ENCODE peak calls at places on chromosomes 1 and 21, in seven cellular contexts. K, O, F, X, A, C and H are unnamed samples.

GRCh38 chr21:42097860-42098259 is 26.7 kb downstream of the UMODL1 start:
- DNase-seq in K (peak), O (no peak), A (no peak), C (no peak), F (peak), X (no peak), H (peak)

GRCh38 chr1:87451229-87451900 is 122.7 kb downstream of the LMO4 start:
- DNase-seq in O (no peak), A (no peak), F (no peak), C (no peak), K (no peak), X (no peak), H (peak)

GRCh38 chr1:5747428-5748285 is 244.6 kb downstream of the NPHP4 start:
- DNase-seq in K (no peak), C (peak), F (no peak), A (no peak), O (no peak), X (no peak), H (no peak)

GRCh38 chr1:62492521-62492920 is 55.7 kb downstream of the USP1 start:
- DNase-seq in K (no peak), F (no peak), A (no peak), C (no peak), O (no peak), X (no peak), H (no peak)

GRCh38 chr1:205284420-205285144 is 37.0 kb downstream of the NUAK2 start:
- DNase-seq in X (peak), C (peak), K (peak), A (peak), F (peak), O (peak), H (peak)

GRCh38 chr1:247487057-247487456 is 29.2 kb upstream of the OR2B11 start:
- DNase-seq in A (no peak), O (no peak), C (no peak), F (no peak), X (no peak), K (peak), H (peak)

GRCh38 chr1:94072840-94073516 is 48.0 kb downstream of the ABCA4 start:
- DNase-seq in X (no peak), A (no peak), F (no peak), C (no peak), O (no peak), K (no peak), H (no peak)

GRCh38 chr1:206455681-206456344 is 14.5 kb upstream of the IKBKE start:
- DNase-seq in O (no peak), C (no peak), X (no peak), A (peak), F (no peak), K (no peak), H (peak)

GRCh38 chr1:221602866-221603265 is 139.0 kb downstream of the DUSP10 start:
- DNase-seq in C (no peak), F (no peak), X (no peak), K (peak), A (no peak), O (no peak), H (no peak)

GRCh38 chr1:61435226-61435625 is 289.7 kb downstream of the TM2D1 start:
- DNase-seq in A (no peak), K (no peak), F (no peak), C (no peak), X (no peak), O (no peak), H (no peak)

GRCh38 chr1:208257326-208257725 is 13.1 kb upstream of the PLXNA2 start:
- DNase-seq in F (no peak), O (no peak), K (no peak), A (no peak), X (no peak), C (no peak), H (no peak)

GRCh38 chr1:16145030-16145987 is 10.6 kb downstream of the EPHA2 start:
- DNase-seq in K (peak), O (no peak), F (peak), A (no peak), C (peak), X (no peak), H (peak)

GRCh38 chr1:119713538-119714456 is 2.1 kb downstream of the PHGDH start:
- DNase-seq in F (no peak), K (no peak), X (no peak), O (no peak), A (no peak), C (no peak), H (peak)

GRCh38 chr1:41672641-41673313 is 188.3 kb upstream of the EDN2 start:
- DNase-seq in X (no peak), C (no peak), K (no peak), F (no peak), O (no peak), A (no peak), H (no peak)

GRCh38 chr1:214991691-214992315 is 90.7 kb upstream of the KCNK2 start:
- DNase-seq in C (no peak), F (no peak), X (no peak), A (no peak), K (no peak), O (no peak), H (no peak)

DNA sequence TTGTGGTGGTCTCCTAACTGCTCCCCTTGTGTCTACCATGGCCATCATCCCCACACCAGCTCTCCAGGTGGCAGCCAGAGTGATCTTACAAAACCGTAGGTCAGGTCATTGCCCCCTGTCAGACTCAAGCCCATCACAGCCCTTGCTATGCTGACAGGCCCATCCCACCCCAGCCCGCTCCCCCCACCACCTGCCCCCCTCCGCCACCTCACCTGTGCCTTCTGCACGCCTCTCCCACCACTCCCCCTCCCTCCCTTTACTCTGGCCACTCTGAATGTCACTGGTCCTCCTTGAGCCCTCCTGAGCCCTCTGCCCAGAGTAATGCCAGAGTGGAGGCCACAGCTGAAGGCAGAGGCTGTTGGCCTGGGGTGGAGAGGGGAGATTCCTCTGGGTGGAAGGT is 28.5 kb downstream of the TEX35 start:
- DNase-seq in F (no peak), C (no peak), O (no peak), K (no peak), A (no peak), X (no peak), H (no peak)
- H3K4me3 ChIP-seq in F (no peak), C (peak), O (peak), K (no peak), A (no peak), X (peak), H (peak)

GRCh38 chr1:236753554-236753953 is 41.5 kb upstream of the MTR start:
- DNase-seq in O (no peak), F (peak), X (no peak), K (peak), C (peak), A (peak), H (peak)
- TF ChIP-seq CTCF in O (no peak), F (peak), X (no peak), K (peak), C (peak), A (peak), H (no peak)

GRCh38 chr1:117037802-117038201 is 22.3 kb upstream of the TTF2 start:
- DNase-seq in F (no peak), A (no peak), C (no peak), O (no peak), X (no peak), K (no peak), H (no peak)
- H3K4me3 ChIP-seq in F (no peak), A (no peak), C (no peak), O (no peak), X (no peak), K (no peak), H (no peak)

GRCh38 chr1:202968895-202969295 is 1.8 kb upstream of the CYB5R1 start:
- DNase-seq in K (peak), C (peak), O (no peak), A (peak), F (peak), X (peak), H (peak)
- TF ChIP-seq CTCF in K (peak), C (peak), O (peak), A (peak), F (peak), X (peak), H (peak)

GRCh38 chr1:26156285-26157038 is 2.4 kb upstream of the FAM110D start:
- DNase-seq in C (no peak), A (peak), O (no peak), F (peak), X (no peak), K (no peak), H (peak)
- H3K4me3 ChIP-seq in C (no peak), A (no peak), O (peak), F (no peak), X (no peak), K (no peak), H (no peak)

DNA sequence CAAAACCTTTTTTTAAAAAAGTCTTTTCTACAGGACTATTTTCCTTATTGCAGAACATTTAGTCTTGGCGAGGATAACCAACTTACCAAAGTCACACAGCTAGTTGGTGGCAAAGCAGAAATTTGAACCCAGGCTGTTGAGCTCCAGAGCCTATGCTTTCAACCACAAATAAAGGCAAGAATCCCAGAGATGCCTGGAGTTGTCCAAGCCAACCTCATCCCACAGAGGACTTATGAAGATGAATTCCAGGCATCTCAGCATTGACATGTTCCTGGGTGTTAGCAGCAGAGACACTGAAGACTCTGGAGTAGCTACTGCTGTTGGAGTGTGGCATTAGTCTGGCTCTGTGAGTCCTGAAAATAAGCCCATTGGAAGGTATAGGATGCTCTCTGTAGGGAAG is 287.6 kb upstream of the C1orf105 start:
- DNase-seq in C (no peak), O (no peak), F (no peak), X (no peak), K (no peak), A (no peak), H (no peak)
- TF ChIP-seq CTCF in C (no peak), O (no peak), F (no peak), X (no peak), K (no peak), A (no peak), H (no peak)

GRCh38 chr1:3453203-3453761 is 1.2 kb upstream of the ARHGEF16 start:
- DNase-seq in A (peak), C (peak), O (no peak), F (peak), K (peak), X (peak), H (peak)

GRCh38 chr1:3452866-3453175 is 1.6 kb upstream of the ARHGEF16 start:
- DNase-seq in F (no peak), O (no peak), A (no peak), C (no peak), X (no peak), K (no peak), H (no peak)

GRCh38 chr1:3454811-3455618 is 550 bp downstream of the ARHGEF16 start:
- DNase-seq in K (no peak), X (no peak), F (peak), C (peak), O (no peak), A (peak), H (no peak)

GRCh38 chr1:3455630-3456448 is 1.4 kb downstream of the ARHGEF16 start:
- DNase-seq in X (no peak), C (no peak), A (peak), O (no peak), F (no peak), K (no peak), H (no peak)

GRCh38 chr1:3453891-3454810 is at the start of gene ARHGEF16:
- DNase-seq in C (peak), A (peak), F (peak), X (peak), K (peak), O (no peak), H (peak)
- H3K4me3 ChIP-seq in C (peak), A (peak), F (no peak), X (peak), K (peak), O (peak), H (peak)

GRCh38 chr1:163410073-163410522 is 88.3 kb downstream of the NUF2 start:
- DNase-seq in F (peak), K (peak), X (peak), O (no peak), A (peak), C (no peak), H (peak)
- TF ChIP-seq CTCF in F (peak), K (peak), X (peak), O (peak), A (peak), C (peak), H (peak)